ENCODE peak calls at places on chromosome 2, in ten cellular contexts. L, P, W, Z, N, I, E, J, A and R are unnamed samples.

GRCh38 chr2:42196403-42197267 is 27.5 kb downstream of the EML4 start:
- DNase-seq in A (no peak), J (no peak), N (no peak), I (peak; percentile 13), W (no peak), P (no peak), E (no peak), Z (peak; percentile 82), L (no peak), R (no peak)

GRCh38 chr2:220782609-220783113 is 789.4 kb downstream of the EPHA4 start:
- DNase-seq in Z (no peak), J (no peak), A (no peak), I (no peak), N (no peak), W (no peak), L (no peak), P (no peak), E (no peak), R (no peak)

GRCh38 chr2:6683481-6683880 is 182.2 kb downstream of the CMPK2 start:
- DNase-seq in P (no peak), N (no peak), E (no peak), A (no peak), I (no peak), J (no peak), L (no peak), Z (no peak), W (no peak), R (no peak)

GRCh38 chr2:153373510-153374279 is 104.9 kb downstream of the RPRM start:
- DNase-seq in A (no peak), P (no peak), I (no peak), J (no peak), E (no peak), N (no peak), Z (no peak), W (no peak), L (no peak), R (no peak)

GRCh38 chr2:112949456-112949855 is 28.4 kb upstream of the IL36G start:
- DNase-seq in N (no peak), J (no peak), I (no peak), W (no peak), E (no peak), P (no peak), Z (no peak), A (no peak), L (no peak), R (no peak)

GRCh38 chr2:213152065-213152794 is 818 bp upstream of the IKZF2 start:
- DNase-seq in Z (peak; percentile 91), W (peak; percentile 58), J (peak; percentile 54), L (peak; percentile 44), I (peak; percentile 63), N (peak; percentile 44), A (peak; percentile 37), P (no peak), E (peak; percentile 50), R (peak; percentile 7)

GRCh38 chr2:95275151-95275515 is 884 bp downstream of the PROM2 start:
- DNase-seq in Z (no peak), W (no peak), N (no peak), I (no peak), L (no peak), E (no peak), A (no peak), P (no peak), J (no peak), R (no peak)

GRCh38 chr2:236499691-236500573 is 69.7 kb upstream of the ACKR3 start:
- DNase-seq in N (no peak), Z (no peak), J (no peak), L (no peak), E (no peak), A (no peak), I (peak; percentile 20), P (no peak), W (no peak), R (no peak)

GRCh38 chr2:98240796-98241398 is 105.4 kb upstream of the CNGA3 start:
- DNase-seq in I (no peak), A (no peak), P (no peak), Z (no peak), E (no peak), L (no peak), N (no peak), J (no peak), W (no peak), R (no peak)

GRCh38 chr2:56448999-56449431 is 265.2 kb downstream of the CCDC85A start:
- DNase-seq in P (no peak), E (no peak), A (no peak), W (peak; percentile 38), I (no peak), L (no peak), J (no peak), N (no peak), Z (no peak), R (no peak)

GRCh38 chr2:160328748-160329147 is 128.7 kb upstream of the ITGB6 start:
- DNase-seq in A (no peak), J (no peak), N (no peak), I (no peak), Z (no peak), L (no peak), P (no peak), W (no peak), E (no peak), R (no peak)

GRCh38 chr2:68734688-68735525 is at the start of gene ARHGAP25:
- DNase-seq in J (no peak), W (no peak), N (no peak), A (no peak), Z (no peak), I (no peak), E (no peak), L (no peak), P (no peak), R (no peak)